ENCODE peak calls at places on chromosomes 11 and 22, in eight cellular contexts. C is CD4-positive, CD25-positive, alpha-beta regulatory T cell; N is Peyer's patch; G is GM20000; L is right cardiac atrium; V is activated CD4-positive, alpha-beta T cell treated with anti-CD3 and anti-CD28 coated beads, Interleukin-2, amount 10 ng/mL, durations not matched to agents 7 days and 5 days; S is EL; Y is pulmonary artery endothelial cell. J is an unnamed sample.

GRCh38 chr11:73233704-73234402 is 15.8 kb downstream of the P2RY2 start:
- DNase-seq in Y (no peak), N (peak; percentile 35), V (no peak), L (no peak), C (no peak), G (no peak), S (no peak), J (no peak)

GRCh38 chr11:70319694-70320093 is 49.2 kb downstream of the PPFIA1 start:
- DNase-seq in G (no peak), L (peak; percentile 36), N (no peak), Y (peak; percentile 8), S (no peak), C (no peak), V (no peak), J (no peak)

GRCh38 chr11:69240332-69241074 is 53.5 kb upstream of the MYEOV start:
- DNase-seq in Y (no peak), L (no peak), N (peak; percentile 59), G (no peak), S (peak; percentile 10), V (no peak), C (no peak), J (peak; percentile 41)

GRCh38 chr11:116457336-116458007 is 315.3 kb downstream of the BUD13 start:
- DNase-seq in S (no peak), L (no peak), V (no peak), N (no peak), G (no peak), C (no peak), Y (no peak), J (no peak)

GRCh38 chr22:17407643-17408042 is 38.4 kb downstream of the CECR2 start:
- DNase-seq in C (no peak), N (no peak), G (no peak), V (no peak), S (no peak), L (no peak), Y (no peak), J (no peak)

GRCh38 chr11:48093795-48094642 is 113.7 kb downstream of the PTPRJ start:
- DNase-seq in N (peak; percentile 77), S (no peak), V (no peak), C (no peak), G (peak; percentile 34), Y (no peak), L (no peak), J (no peak)

GRCh38 chr11:97909544-97910394 is 1111.0 kb upstream of the CNTN5 start:
- DNase-seq in N (no peak), C (no peak), G (no peak), S (peak; percentile 17), V (no peak), L (no peak), Y (no peak), J (peak; percentile 34)

GRCh38 chr11:126127898-126128297 is 65.2 kb upstream of the CDON start:
- DNase-seq in C (no peak), V (no peak), N (no peak), S (no peak), Y (no peak), L (no peak), G (no peak), J (no peak)

GRCh38 chr22:40476341-40476740 is 105.9 kb downstream of the SGSM3 start:
- DNase-seq in L (no peak), S (no peak), V (no peak), C (no peak), N (no peak), G (no peak), Y (no peak), J (no peak)

GRCh38 chr11:95671768-95672167 is 117.8 kb downstream of the FAM76B start:
- DNase-seq in G (no peak), V (no peak), L (no peak), C (no peak), S (no peak), N (no peak), Y (no peak), J (peak; percentile 33)

GRCh38 chr11:116958246-116958645 is 120.8 kb upstream of the APOA1 start:
- DNase-seq in L (no peak), S (no peak), G (no peak), N (no peak), V (no peak), C (no peak), Y (no peak), J (peak; percentile 60)

GRCh38 chr11:72896431-72896830 is 82.2 kb downstream of the ATG16L2 start:
- DNase-seq in C (no peak), G (no peak), N (no peak), L (no peak), V (no peak), Y (no peak), S (no peak), J (no peak)

GRCh38 chr11:112044961-112045360 is 19.8 kb downstream of the DLAT start:
- DNase-seq in V (no peak), G (no peak), S (no peak), N (no peak), Y (no peak), C (no peak), L (no peak), J (no peak)

GRCh38 chr22:42766860-42767259 is 46.2 kb upstream of the A4GALT start:
- DNase-seq in G (peak; percentile 28), C (no peak), V (no peak), N (no peak), Y (no peak), S (no peak), L (no peak), J (no peak)

GRCh38 chr11:64556721-64557250 is 34.2 kb upstream of the SLC22A12 start:
- DNase-seq in L (no peak), G (no peak), N (no peak), S (no peak), Y (no peak), C (no peak), V (no peak), J (no peak)

GRCh38 chr22:35993048-35993714 is 35.4 kb downstream of the RBFOX2 start:
- DNase-seq in V (no peak), S (no peak), C (no peak), L (no peak), Y (no peak), G (no peak), N (no peak), J (no peak)

GRCh38 chr11:134544095-134544815 is 132.2 kb upstream of the B3GAT1 start:
- DNase-seq in L (no peak), S (no peak), V (no peak), N (no peak), G (no peak), Y (no peak), C (no peak), J (no peak)

GRCh38 chr11:5596611-5597201 is at the start of gene TRIM6:
- DNase-seq in Y (no peak), L (peak; percentile 41), G (peak; percentile 49), C (no peak), N (peak; percentile 70), V (peak; percentile 15), S (peak; percentile 66), J (peak; percentile 66)

GRCh38 chr11:18265949-18266348 is at the start of gene SAA1:
- DNase-seq in G (no peak), N (no peak), C (no peak), V (no peak), Y (no peak), L (no peak), S (peak; percentile 7), J (no peak)